ENCODE peak calls at places on chromosome 6, in six cellular contexts. H is H1, A is K562, C is HepG2, Y is GM12891, N is GM12878. B is an unnamed sample.

GRCh38 chr6:157647261-157647915 is 175.7 kb upstream of the SNX9 start:
- DNase-seq in H (no peak), A (no peak), C (no peak), Y (no peak), N (no peak), B (no peak)

GRCh38 chr6:31483392-31483791 is 14.6 kb upstream of the MICB start:
- DNase-seq in H (no peak), A (no peak), C (no peak), Y (no peak), N (no peak), B (no peak)

GRCh38 chr6:16749516-16750485 is 11.5 kb downstream of the ATXN1 start:
- DNase-seq in H (no peak), A (no peak), C (no peak), Y (no peak), N (no peak), B (no peak)

GRCh38 chr6:158361961-158362634 is 49.8 kb downstream of the TULP4 start:
- DNase-seq in H (no peak), A (no peak), C (no peak), Y (no peak), N (no peak), B (no peak)

GRCh38 chr6:159196430-159196829 is 27.2 kb downstream of the FNDC1 start:
- DNase-seq in H (no peak), A (no peak), C (no peak), Y (no peak), N (no peak), B (no peak)

GRCh38 chr6:43455034-43455747 is at the start of gene DLK2:
- DNase-seq in H (no peak), A (peak), C (no peak), Y (peak), N (no peak), B (peak)

GRCh38 chr6:167555836-167556235 is 230.9 kb downstream of the TTLL2 start:
- DNase-seq in H (no peak), A (no peak), C (no peak), Y (no peak), N (no peak), B (no peak)

GRCh38 chr6:157019115-157019628 is 242.0 kb downstream of the ARID1B start:
- DNase-seq in H (no peak), A (peak), C (peak), Y (no peak), N (no peak), B (no peak)

GRCh38 chr6:75551367-75551952 is 50.2 kb upstream of the SENP6 start:
- DNase-seq in H (no peak), A (no peak), C (no peak), Y (no peak), N (no peak), B (no peak)

GRCh38 chr6:160248538-160248937 is 10.1 kb downstream of the SLC22A2 start:
- DNase-seq in H (no peak), A (no peak), C (no peak), Y (no peak), N (no peak), B (no peak)

GRCh38 chr6:33923857-33924514 is 120.2 kb upstream of the MLN start:
- DNase-seq in H (no peak), A (no peak), C (no peak), Y (no peak), N (no peak), B (no peak)

GRCh38 chr6:136031982-136032381 is 180.5 kb downstream of the PDE7B start:
- DNase-seq in H (no peak), A (peak), C (peak), Y (no peak), N (no peak), B (no peak)

GRCh38 chr6:17885079-17885478 is 102.4 kb downstream of the KIF13A start:
- DNase-seq in H (no peak), A (no peak), C (no peak), Y (no peak), N (no peak), B (no peak)

GRCh38 chr6:36372088-36372487 is 15.4 kb downstream of the ETV7 start:
- DNase-seq in H (no peak), A (no peak), C (no peak), Y (no peak), N (no peak), B (no peak)

GRCh38 chr6:136429264-136429663 is 121.0 kb downstream of the MAP7 start:
- DNase-seq in H (no peak), A (peak), C (no peak), Y (no peak), N (no peak), B (no peak)

GRCh38 chr6:133959667-133960368 is 6.8 kb downstream of the TBPL1 start:
- DNase-seq in H (no peak), A (peak), C (no peak), Y (no peak), N (no peak), B (no peak)

GRCh38 chr6:150770631-150771030 is 94.9 kb upstream of the MTHFD1L start:
- DNase-seq in H (no peak), A (no peak), C (no peak), Y (no peak), N (no peak), B (no peak)

GRCh38 chr6:45532626-45533258 is 155.0 kb upstream of the SUPT3H start:
- DNase-seq in H (no peak), A (no peak), C (no peak), Y (no peak), N (no peak), B (no peak)

GRCh38 chr6:21967282-21967681 is 329.6 kb downstream of the PRL start:
- DNase-seq in H (no peak), A (no peak), C (no peak), Y (no peak), N (no peak), B (no peak)

GRCh38 chr6:111687652-111688051 is 82.0 kb upstream of the TRAF3IP2 start:
- DNase-seq in H (no peak), A (peak), C (no peak), Y (no peak), N (no peak), B (no peak)

GRCh38 chr6:145110109-145110508 is 625.2 kb downstream of the EPM2A start:
- DNase-seq in H (no peak), A (no peak), C (no peak), Y (no peak), N (no peak), B (no peak)

GRCh38 chr6:27472182-27472616 is 706 bp downstream of the ZNF184 start:
- DNase-seq in H (no peak), A (peak), C (peak), Y (peak), N (peak), B (peak)

DNA sequence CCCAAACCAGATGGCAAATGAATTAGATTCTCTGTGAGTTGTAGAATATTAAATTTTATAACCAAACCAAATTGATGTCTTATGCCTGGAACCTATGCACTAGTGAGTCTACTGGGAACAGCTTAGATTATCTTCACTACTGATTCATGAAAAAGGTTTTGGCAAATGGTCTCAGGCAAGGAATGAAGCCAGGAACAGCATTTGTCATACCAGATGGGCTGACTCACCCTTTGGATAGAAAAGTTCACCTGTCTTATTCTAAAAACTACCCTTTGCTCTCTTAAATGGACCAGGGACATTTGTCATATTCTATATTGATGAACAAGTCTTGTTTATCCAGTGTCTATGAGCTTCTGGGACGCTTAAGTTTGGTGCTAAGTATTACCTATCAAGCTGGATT is 135.4 kb upstream of the ECI2 start:
- DNase-seq in H (no peak), A (no peak), C (no peak), Y (no peak), N (no peak), B (no peak)
- TF ChIP-seq TAF1 in H (no peak), A (no peak), C (no peak), Y (no peak), N (no peak), B (no peak)

GRCh38 chr6:52672422-52673025 is 1.6 kb downstream of the TMEM14A start:
- DNase-seq in H (no peak), A (no peak), C (no peak), Y (no peak), N (no peak), B (no peak)
- TF ChIP-seq POLR2A in H (no peak), A (no peak), C (no peak), Y (no peak), N (no peak), B (no peak)

GRCh38 chr6:105459884-105460283 is 57.0 kb upstream of the PREP start:
- DNase-seq in H (no peak), A (no peak), C (no peak), Y (no peak), N (peak), B (no peak)
- TF ChIP-seq POLR2AphosphoS5 in H (no peak), A (no peak), C (no peak), Y (no peak), N (no peak), B (no peak)

DNA sequence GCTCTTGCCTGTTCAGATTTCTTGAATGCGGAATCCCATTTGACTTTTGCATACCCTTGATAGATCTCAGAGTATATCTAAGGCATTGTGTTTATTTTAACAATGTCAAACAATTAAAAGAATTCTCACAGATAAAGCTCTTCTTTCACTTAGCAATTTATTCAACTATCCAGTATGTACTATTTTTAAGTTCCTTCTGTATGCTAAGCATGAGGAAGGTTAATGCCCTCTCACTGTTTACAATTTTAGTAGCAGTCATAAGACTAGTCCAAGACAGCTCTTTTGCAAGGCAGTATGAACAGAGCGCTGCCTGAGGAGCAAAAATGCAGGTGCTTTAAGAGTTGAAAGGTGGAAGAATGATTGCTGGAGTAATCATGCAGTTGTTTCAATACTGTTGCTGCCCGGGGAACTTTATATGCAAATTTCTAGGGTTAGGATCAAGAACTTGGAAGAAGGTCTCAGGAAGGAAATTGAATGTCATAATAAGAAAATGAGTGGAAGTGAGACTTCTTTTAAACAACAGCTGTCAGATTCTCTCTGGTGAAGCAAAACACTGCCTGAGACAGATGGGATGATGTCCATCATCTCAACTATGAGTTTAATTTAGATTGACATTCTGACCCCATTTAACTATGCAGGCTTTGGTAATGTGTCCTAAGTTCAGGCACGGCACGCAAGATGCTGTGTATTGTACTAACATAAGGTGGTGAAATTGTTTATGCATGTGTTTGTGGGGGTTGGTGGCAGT is 1303.5 kb upstream of the CITED2 start:
- DNase-seq in H (no peak), A (no peak), C (no peak), Y (no peak), N (no peak), B (no peak)
- TF ChIP-seq TAF1 in H (no peak), A (no peak), C (no peak), Y (no peak), N (no peak), B (no peak)